ENCODE peak calls at places on chromosome 22, in ten cellular contexts. I, K, R, F, G, D, Z, B, S and V are unnamed samples.

GRCh38 chr22:25847451-25847850 is 105.5 kb downstream of the MYO18B start:
- DNase-seq in K (no peak), B (no peak), G (no peak), D (no peak), I (no peak), Z (no peak), S (no peak), R (no peak), F (no peak), V (no peak)

GRCh38 chr22:25942989-25943411 is 201.0 kb downstream of the MYO18B start:
- DNase-seq in Z (peak), B (peak), K (no peak), R (no peak), S (no peak), I (no peak), G (no peak), F (no peak), D (no peak), V (no peak)

GRCh38 chr22:36439481-36440271 is 41.8 kb downstream of the TXN2 start:
- DNase-seq in F (peak), B (no peak), K (peak), D (peak), I (no peak), G (peak), Z (no peak), R (peak), S (peak), V (no peak)

GRCh38 chr22:46732513-46732912 is 5.5 kb downstream of the CERK start:
- DNase-seq in K (no peak), G (no peak), D (no peak), S (no peak), F (no peak), R (no peak), B (no peak), Z (no peak), I (no peak), V (no peak)

GRCh38 chr22:18057568-18058209 is 20.1 kb upstream of the PEX26 start:
- DNase-seq in K (peak), I (peak), B (no peak), S (peak), G (no peak), D (peak), F (peak), Z (no peak), R (peak), V (peak)

GRCh38 chr22:49979587-49980264 is 19.2 kb downstream of the PIM3 start:
- DNase-seq in K (peak), R (peak), G (no peak), D (peak), I (peak), Z (no peak), S (peak), B (no peak), F (peak), V (no peak)

GRCh38 chr22:37661160-37661924 is 2.8 kb downstream of the PDXP start:
- DNase-seq in F (peak), B (no peak), Z (peak), R (peak), G (no peak), D (peak), S (peak), K (peak), I (peak), V (no peak)

GRCh38 chr22:43066134-43066533 is 23.1 kb downstream of the TTLL1 start:
- DNase-seq in F (no peak), B (no peak), R (no peak), G (no peak), S (no peak), Z (peak), I (no peak), K (no peak), D (no peak), V (no peak)

GRCh38 chr22:20558534-20558933 is 51.1 kb downstream of the MED15 start:
- DNase-seq in S (no peak), F (no peak), R (no peak), G (no peak), K (no peak), I (no peak), Z (no peak), D (no peak), B (no peak), V (no peak)

GRCh38 chr22:47629273-47629711 is 866.8 kb downstream of the TBC1D22A start:
- DNase-seq in S (no peak), K (no peak), B (no peak), D (no peak), I (no peak), F (no peak), G (no peak), Z (no peak), R (no peak), V (no peak)

GRCh38 chr22:37212174-37212906 is at the start of gene SSTR3:
- DNase-seq in Z (no peak), K (no peak), F (no peak), S (no peak), R (no peak), B (no peak), I (no peak), G (no peak), D (peak), V (no peak)

GRCh38 chr22:48097723-48098122 is 1335.3 kb downstream of the TBC1D22A start:
- DNase-seq in S (no peak), R (no peak), Z (no peak), D (no peak), F (no peak), G (no peak), I (no peak), B (no peak), K (no peak), V (no peak)

GRCh38 chr22:20582520-20583361 is 75.3 kb downstream of the MED15 start:
- DNase-seq in G (no peak), K (no peak), S (no peak), R (no peak), Z (no peak), B (no peak), F (no peak), D (no peak), I (no peak), V (no peak)

GRCh38 chr22:44975444-44976262 is 34.2 kb downstream of the PHF21B start:
- DNase-seq in R (peak), D (peak), I (peak), K (peak), S (peak), Z (peak), F (peak), G (peak), B (peak), V (no peak)

GRCh38 chr22:50184004-50184461 is 1.7 kb upstream of the TRABD start:
- DNase-seq in B (no peak), F (peak), I (no peak), G (peak), K (peak), S (peak), Z (no peak), R (peak), D (peak), V (no peak)

GRCh38 chr22:19762315-19763140 is 1.9 kb downstream of the TBX1 start:
- DNase-seq in D (no peak), R (no peak), B (no peak), K (no peak), Z (no peak), I (no peak), G (no peak), F (no peak), S (no peak), V (no peak)

GRCh38 chr22:46081831-46082210 is 68.5 kb upstream of the PPARA start:
- DNase-seq in K (no peak), F (peak), D (peak), G (no peak), S (no peak), R (no peak), I (no peak), B (peak), Z (no peak), V (no peak)

GRCh38 chr22:19821523-19822300 is 33.0 kb downstream of the GNB1L start:
- DNase-seq in K (no peak), G (no peak), D (no peak), S (no peak), Z (no peak), B (peak), I (no peak), F (no peak), R (no peak), V (no peak)

GRCh38 chr22:29000225-29000556 is 61.4 kb downstream of the C22orf31 start:
- DNase-seq in B (no peak), K (no peak), F (no peak), G (no peak), I (no peak), D (no peak), S (no peak), R (no peak), Z (no peak), V (no peak)

GRCh38 chr22:46764140-46764680 is 1.8 kb downstream of the TBC1D22A start:
- DNase-seq in F (no peak), K (no peak), S (no peak), Z (no peak), I (no peak), R (no peak), G (no peak), B (no peak), D (peak), V (no peak)

GRCh38 chr22:43897751-43898261 is 6.0 kb upstream of the PNPLA5 start:
- DNase-seq in D (peak), R (peak), S (peak), G (peak), K (peak), F (peak), Z (no peak), I (no peak), B (no peak), V (no peak)

GRCh38 chr22:41512421-41513194 is 31.7 kb downstream of the POLR3H start:
- DNase-seq in B (no peak), S (peak), G (peak), D (peak), K (peak), Z (peak), F (peak), I (no peak), R (peak), V (no peak)

GRCh38 chr22:38033522-38034277 is 23.5 kb upstream of the PICK1 start:
- DNase-seq in F (no peak), Z (no peak), G (no peak), R (no peak), K (no peak), I (no peak), S (no peak), D (no peak), B (peak), V (no peak)

GRCh38 chr22:48021946-48022345 is 1259.5 kb downstream of the TBC1D22A start:
- DNase-seq in F (no peak), K (no peak), B (no peak), D (no peak), I (no peak), S (no peak), G (no peak), Z (no peak), R (no peak), V (no peak)

GRCh38 chr22:50728523-50728931 is 9.5 kb upstream of the ACR start:
- DNase-seq in G (no peak), B (no peak), I (no peak), S (no peak), F (no peak), R (no peak), K (no peak), D (no peak), Z (no peak), V (no peak)

GRCh38 chr22:42805016-42805997 is 51.8 kb downstream of the ARFGAP3 start:
- DNase-seq in Z (no peak), F (no peak), S (no peak), G (no peak), R (no peak), D (no peak), B (no peak), I (no peak), K (no peak), V (no peak)

GRCh38 chr22:40487663-40488249 is 117.4 kb downstream of the SGSM3 start:
- DNase-seq in G (no peak), R (peak), D (peak), K (peak), S (peak), Z (peak), B (no peak), F (peak), I (peak), V (no peak)

GRCh38 chr22:30385913-30386312 is 1.3 kb downstream of the RNF215 start:
- DNase-seq in R (no peak), B (no peak), K (no peak), F (no peak), G (no peak), I (no peak), D (no peak), S (no peak), Z (no peak), V (no peak)

GRCh38 chr22:39457546-39458442 is 982 bp downstream of the MGAT3 start:
- DNase-seq in S (no peak), I (no peak), G (no peak), B (no peak), F (no peak), Z (no peak), K (no peak), D (no peak), R (no peak), V (no peak)

GRCh38 chr22:31814942-31815341 is 61.1 kb downstream of the DEPDC5 start:
- DNase-seq in G (no peak), D (no peak), F (no peak), B (no peak), Z (no peak), K (no peak), I (no peak), S (no peak), R (no peak), V (no peak)

GRCh38 chr22:46535876-46536558 is 1.4 kb downstream of the CELSR1 start:
- DNase-seq in G (no peak), I (no peak), B (no peak), D (no peak), Z (no peak), S (no peak), K (no peak), F (no peak), R (no peak), V (no peak)

GRCh38 chr22:40024201-40025061 is 29.7 kb downstream of the FAM83F start:
- DNase-seq in I (peak), G (peak), B (peak), D (peak), Z (peak), F (peak), R (peak), S (peak), K (peak), V (peak)

GRCh38 chr22:25514436-25514835 is 50.0 kb upstream of the GRK3 start:
- DNase-seq in D (peak), K (no peak), F (peak), Z (no peak), G (no peak), I (no peak), S (peak), B (no peak), R (no peak), V (no peak)

GRCh38 chr22:31585161-31585859 is 76.7 kb downstream of the PISD start:
- DNase-seq in I (no peak), Z (no peak), G (peak), B (no peak), S (peak), D (peak), K (no peak), R (peak), F (no peak), V (no peak)